ENCODE peak calls at places on chromosome 2, in four cellular contexts. C, B, G and K are unnamed samples.

GRCh38 chr2:120480903-120481445 is 135.0 kb downstream of the INHBB start:
- DNase-seq in G (no peak), B (no peak), C (peak; percentile 27), K (peak; percentile 50)

GRCh38 chr2:231931481-231931915 is 5.3 kb upstream of the NPPC start:
- DNase-seq in B (no peak), C (no peak), G (peak; percentile 66), K (peak; percentile 31)

GRCh38 chr2:25310690-25310964 is 31.1 kb downstream of the DNMT3A start:
- DNase-seq in B (no peak), C (no peak), G (no peak), K (no peak)

GRCh38 chr2:149745396-149745925 is 157.9 kb upstream of the MMADHC start:
- DNase-seq in G (no peak), C (no peak), B (no peak), K (no peak)

GRCh38 chr2:207051345-207051959 is 112.1 kb downstream of the CPO start:
- DNase-seq in B (no peak), G (no peak), C (no peak), K (no peak)

GRCh38 chr2:204086167-204086566 is 149.6 kb downstream of the ICOS start:
- DNase-seq in C (no peak), B (no peak), G (no peak), K (no peak)

GRCh38 chr2:85865539-85866164 is 23.1 kb downstream of the ST3GAL5 start:
- DNase-seq in G (no peak), B (no peak), C (no peak), K (no peak)

GRCh38 chr2:55314985-55315384 is 46.0 kb upstream of the MTIF2 start:
- DNase-seq in C (no peak), B (no peak), G (no peak), K (no peak)

GRCh38 chr2:141703506-141703905 is 427.3 kb downstream of the LRP1B start:
- DNase-seq in C (no peak), B (no peak), G (no peak), K (no peak)

GRCh38 chr2:38600242-38600891 is 2.4 kb downstream of the HNRNPLL start:
- DNase-seq in C (no peak), G (no peak), B (no peak), K (no peak)

GRCh38 chr2:170361359-170361936 is 183.5 kb downstream of the MYO3B start:
- DNase-seq in C (peak; percentile 46), B (no peak), G (peak; percentile 30), K (no peak)

GRCh38 chr2:27041708-27042107 is 8.9 kb downstream of the TMEM214 start:
- DNase-seq in G (no peak), C (no peak), B (no peak), K (no peak)

GRCh38 chr2:216189410-216189809 is 80.3 kb downstream of the XRCC5 start:
- DNase-seq in B (no peak), C (no peak), G (no peak), K (no peak)

GRCh38 chr2:72859831-72860262 is 27.4 kb upstream of the SPR start:
- DNase-seq in B (no peak), C (no peak), G (peak; percentile 44), K (no peak)

GRCh38 chr2:216370961-216371633 is 1.2 kb downstream of the MARCHF4 start:
- DNase-seq in B (no peak), C (no peak), G (no peak), K (no peak)

GRCh38 chr2:50492452-50492851 is 539.5 kb downstream of the NRXN1 start:
- DNase-seq in C (no peak), B (no peak), G (no peak), K (no peak)

GRCh38 chr2:26568076-26568890 is 72.9 kb downstream of the CIB4 start:
- DNase-seq in G (no peak), C (no peak), B (no peak), K (peak; percentile 35)

GRCh38 chr2:191835539-191836350 is 11.1 kb downstream of the CAVIN2 start:
- DNase-seq in C (no peak), B (no peak), G (no peak), K (no peak)

GRCh38 chr2:237452846-237453245 is 34.2 kb upstream of the MLPH start:
- DNase-seq in G (no peak), C (no peak), B (no peak), K (no peak)

GRCh38 chr2:24359701-24360049 is 661 bp downstream of the ITSN2 start:
- DNase-seq in B (no peak), G (peak; percentile 49), C (peak; percentile 73), K (peak; percentile 71)

GRCh38 chr2:11540148-11540995 is 6.5 kb downstream of the GREB1 start:
- DNase-seq in B (no peak), C (no peak), G (no peak), K (no peak)

GRCh38 chr2:84854835-84855234 is 26.0 kb downstream of the TRABD2A start:
- DNase-seq in G (no peak), B (no peak), C (no peak), K (no peak)

GRCh38 chr2:43001787-43002468 is 209.5 kb upstream of the HAAO start:
- DNase-seq in C (no peak), G (no peak), B (no peak), K (peak; percentile 27)

GRCh38 chr2:118089015-118089800 is 937 bp downstream of the INSIG2 start:
- DNase-seq in C (peak; percentile 43), B (no peak), G (no peak), K (no peak)

GRCh38 chr2:48332286-48332685 is 197.7 kb upstream of the STON1 start:
- DNase-seq in B (no peak), C (no peak), G (no peak), K (no peak)

GRCh38 chr2:48334180-48334579 is 195.8 kb upstream of the STON1 start:
- DNase-seq in C (no peak), G (no peak), B (no peak), K (no peak)

GRCh38 chr2:48328159-48328816 is 201.7 kb upstream of the STON1 start:
- DNase-seq in B (no peak), G (no peak), C (no peak), K (no peak)

GRCh38 chr2:48328972-48329723 is 200.8 kb upstream of the STON1 start:
- DNase-seq in B (no peak), C (no peak), G (no peak), K (no peak)
- H3K4me3 ChIP-seq in B (no peak overlapping the region), C (no peak overlapping the region), G (no peak overlapping the region), K (no peak overlapping the region)

DNA sequence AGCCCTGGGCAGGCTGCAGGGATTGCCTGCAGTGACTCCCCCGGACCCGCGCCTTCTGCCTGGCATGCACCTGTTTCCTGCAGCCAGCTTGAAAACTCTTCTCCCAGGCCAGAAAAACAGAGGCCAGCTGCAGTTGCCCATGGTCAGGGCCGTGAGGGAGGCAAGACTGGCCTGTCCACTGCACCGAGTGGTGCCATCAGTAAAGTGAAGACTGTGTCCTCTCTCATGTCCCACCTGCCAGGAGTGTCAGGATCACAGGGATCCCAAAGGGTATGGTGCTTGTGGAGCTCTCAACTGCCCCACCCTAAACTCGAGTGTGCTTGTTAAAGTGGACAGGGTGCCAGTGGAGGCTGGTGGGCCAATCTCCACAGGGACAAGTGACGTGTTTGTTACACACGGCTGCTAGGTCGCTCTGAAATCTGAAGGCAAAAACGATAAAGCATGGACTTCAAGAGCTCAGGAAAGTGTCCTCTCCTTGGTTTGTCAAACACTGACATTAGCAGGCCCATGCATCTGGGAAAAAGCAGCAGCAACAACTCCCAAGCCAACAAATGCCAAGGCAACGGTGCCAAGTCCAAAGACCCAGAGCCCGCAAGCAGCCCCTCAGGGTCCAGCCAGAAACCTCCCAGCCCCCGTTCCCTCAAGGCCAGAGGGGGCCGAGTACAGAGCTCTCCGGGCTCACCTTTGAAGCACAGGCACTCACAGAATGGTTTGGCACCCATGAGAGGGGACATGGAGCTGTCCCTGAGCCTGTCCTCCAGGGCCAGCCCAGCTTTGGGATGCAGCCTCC is 213.2 kb downstream of the HDAC4 start:
- DNase-seq in B (no peak), C (peak; percentile 29), G (no peak), K (peak; percentile 48)
- H3K36me3 ChIP-seq in B (peaks cover 44% of the 10 kb centered on the region), C (peaks cover 3% of the 10 kb centered on the region), G (peaks cover 39% of the 10 kb centered on the region), K (peaks cover 50% of the 10 kb centered on the region)

GRCh38 chr2:40103590-40103989 is 324.5 kb upstream of the THUMPD2 start:
- DNase-seq in B (no peak), C (no peak), G (no peak), K (no peak)
- H3K4me1 ChIP-seq in B (peaks cover 6% of the 10 kb centered on the region), C (no peaks in the 10 kb centered on the region), G (peaks cover 27% of the 10 kb centered on the region), K (no peaks in the 10 kb centered on the region)

GRCh38 chr2:187580462-187581124 is 26.4 kb upstream of the TFPI start:
- DNase-seq in C (no peak), B (no peak), G (no peak), K (no peak)
- H3K4me3 ChIP-seq in C (peak overlapping the region; percentile 28), B (peak overlapping the region; percentile 39), G (peak overlapping the region; percentile 24), K (peak overlapping the region; percentile 23)

GRCh38 chr2:190051223-190051622 is 11.3 kb downstream of the MSTN start:
- DNase-seq in G (no peak), C (no peak), B (no peak), K (no peak)
- H3K36me3 ChIP-seq in G (no peaks in the 10 kb centered on the region), C (no peaks in the 10 kb centered on the region), B (no peaks in the 10 kb centered on the region), K (no peaks in the 10 kb centered on the region)

GRCh38 chr2:62217421-62217820 is 21.5 kb downstream of the B3GNT2 start:
- DNase-seq in G (no peak), B (no peak), C (no peak), K (no peak)

GRCh38 chr2:62216616-62217015 is 20.7 kb downstream of the B3GNT2 start:
- DNase-seq in C (no peak), G (no peak), B (no peak), K (no peak)

GRCh38 chr2:62216113-62216512 is 20.2 kb downstream of the B3GNT2 start:
- DNase-seq in G (no peak), B (no peak), C (no peak), K (no peak)

GRCh38 chr2:62217980-62218379 is 22.1 kb downstream of the B3GNT2 start:
- DNase-seq in C (no peak), B (no peak), G (no peak), K (no peak)

GRCh38 chr2:62215306-62216064 is 19.6 kb downstream of the B3GNT2 start:
- DNase-seq in G (no peak), B (no peak), C (no peak), K (no peak)
- H3K4me1 ChIP-seq in G (peaks cover 84% of the 10 kb centered on the region), B (peaks cover 32% of the 10 kb centered on the region), C (peaks cover 41% of the 10 kb centered on the region), K (peaks cover 49% of the 10 kb centered on the region)